ENCODE peak calls at places on chromosomes 7 and 10, in seven cellular contexts. One of them, this sample, is unnamed.

GRCh38 chr10:36542493-36542892 is 582.9 kb upstream of the ANKRD30A start:
- DNase-seq in IMR-90: no peak
- DNase-seq in A549: no peak
- DNase-seq in LNCaP clone FGC: no peak
- DNase-seq in mammary epithelial cell: no peak
- DNase-seq in fibroblast of mammary gland: peak
- DNase-seq in dorsolateral prefrontal cortex: no peak
- DNase-seq in this sample: no peak

GRCh38 chr7:25731035-25731880 is 420.7 kb upstream of the NFE2L3 start:
- DNase-seq in fibroblast of mammary gland: no peak
- DNase-seq in dorsolateral prefrontal cortex: no peak
- DNase-seq in mammary epithelial cell: no peak
- DNase-seq in LNCaP clone FGC: no peak
- DNase-seq in A549: no peak
- DNase-seq in IMR-90: no peak
- DNase-seq in this sample: no peak

GRCh38 chr10:49760789-49761188 is 1.3 kb downstream of the OGDHL start:
- DNase-seq in fibroblast of mammary gland: no peak
- DNase-seq in dorsolateral prefrontal cortex: peak
- DNase-seq in LNCaP clone FGC: no peak
- DNase-seq in A549: no peak
- DNase-seq in mammary epithelial cell: no peak
- DNase-seq in IMR-90: no peak
- DNase-seq in this sample: no peak

GRCh38 chr10:29315814-29316213 is 26.9 kb downstream of the LYZL1 start:
- DNase-seq in A549: no peak
- DNase-seq in fibroblast of mammary gland: no peak
- DNase-seq in IMR-90: no peak
- DNase-seq in dorsolateral prefrontal cortex: no peak
- DNase-seq in mammary epithelial cell: no peak
- DNase-seq in LNCaP clone FGC: no peak
- DNase-seq in this sample: no peak

GRCh38 chr10:106410331-106410730 is 754.2 kb downstream of the SORCS1 start:
- DNase-seq in dorsolateral prefrontal cortex: no peak
- DNase-seq in mammary epithelial cell: no peak
- DNase-seq in A549: no peak
- DNase-seq in fibroblast of mammary gland: peak
- DNase-seq in IMR-90: peak
- DNase-seq in LNCaP clone FGC: no peak
- DNase-seq in this sample: no peak

GRCh38 chr10:80608706-80609105 is 71.0 kb downstream of the SH2D4B start:
- DNase-seq in IMR-90: no peak
- DNase-seq in mammary epithelial cell: no peak
- DNase-seq in dorsolateral prefrontal cortex: no peak
- DNase-seq in fibroblast of mammary gland: no peak
- DNase-seq in LNCaP clone FGC: no peak
- DNase-seq in A549: no peak
- DNase-seq in this sample: no peak

GRCh38 chr7:145696071-145696470 is 420.5 kb upstream of the CNTNAP2 start:
- DNase-seq in LNCaP clone FGC: no peak
- DNase-seq in mammary epithelial cell: no peak
- DNase-seq in A549: no peak
- DNase-seq in fibroblast of mammary gland: no peak
- DNase-seq in dorsolateral prefrontal cortex: no peak
- DNase-seq in IMR-90: no peak
- DNase-seq in this sample: no peak

GRCh38 chr7:46054290-46054689 is 133.2 kb upstream of the IGFBP3 start:
- DNase-seq in mammary epithelial cell: no peak
- DNase-seq in fibroblast of mammary gland: no peak
- DNase-seq in A549: no peak
- DNase-seq in dorsolateral prefrontal cortex: no peak
- DNase-seq in LNCaP clone FGC: no peak
- DNase-seq in IMR-90: no peak
- DNase-seq in this sample: no peak

GRCh38 chr7:123500878-123501489 is 33.4 kb downstream of the IQUB start:
- DNase-seq in mammary epithelial cell: no peak
- DNase-seq in fibroblast of mammary gland: no peak
- DNase-seq in A549: no peak
- DNase-seq in LNCaP clone FGC: no peak
- DNase-seq in dorsolateral prefrontal cortex: no peak
- DNase-seq in IMR-90: no peak
- DNase-seq in this sample: no peak

GRCh38 chr10:234708-235406 is 99.6 kb downstream of the ZMYND11 start:
- DNase-seq in dorsolateral prefrontal cortex: no peak
- DNase-seq in A549: no peak
- DNase-seq in IMR-90: no peak
- DNase-seq in mammary epithelial cell: no peak
- DNase-seq in fibroblast of mammary gland: no peak
- DNase-seq in LNCaP clone FGC: peak
- DNase-seq in this sample: peak

GRCh38 chr7:96415293-96415940 is 93.5 kb upstream of the SLC25A13 start:
- DNase-seq in dorsolateral prefrontal cortex: no peak
- DNase-seq in fibroblast of mammary gland: no peak
- DNase-seq in LNCaP clone FGC: no peak
- DNase-seq in IMR-90: no peak
- DNase-seq in mammary epithelial cell: no peak
- DNase-seq in A549: no peak
- DNase-seq in this sample: no peak

GRCh38 chr7:96416599-96416998 is 94.7 kb upstream of the SLC25A13 start:
- DNase-seq in fibroblast of mammary gland: no peak
- DNase-seq in LNCaP clone FGC: no peak
- DNase-seq in dorsolateral prefrontal cortex: no peak
- DNase-seq in IMR-90: no peak
- DNase-seq in A549: no peak
- DNase-seq in mammary epithelial cell: no peak
- DNase-seq in this sample: no peak

GRCh38 chr7:96417784-96418183 is 95.9 kb upstream of the SLC25A13 start:
- DNase-seq in dorsolateral prefrontal cortex: no peak
- DNase-seq in LNCaP clone FGC: no peak
- DNase-seq in fibroblast of mammary gland: no peak
- DNase-seq in IMR-90: no peak
- DNase-seq in A549: no peak
- DNase-seq in mammary epithelial cell: no peak
- DNase-seq in this sample: no peak

GRCh38 chr7:96418600-96418999 is 96.7 kb upstream of the SLC25A13 start:
- DNase-seq in A549: no peak
- DNase-seq in fibroblast of mammary gland: no peak
- DNase-seq in mammary epithelial cell: no peak
- DNase-seq in IMR-90: no peak
- DNase-seq in dorsolateral prefrontal cortex: no peak
- DNase-seq in LNCaP clone FGC: no peak
- DNase-seq in this sample: no peak

DNA sequence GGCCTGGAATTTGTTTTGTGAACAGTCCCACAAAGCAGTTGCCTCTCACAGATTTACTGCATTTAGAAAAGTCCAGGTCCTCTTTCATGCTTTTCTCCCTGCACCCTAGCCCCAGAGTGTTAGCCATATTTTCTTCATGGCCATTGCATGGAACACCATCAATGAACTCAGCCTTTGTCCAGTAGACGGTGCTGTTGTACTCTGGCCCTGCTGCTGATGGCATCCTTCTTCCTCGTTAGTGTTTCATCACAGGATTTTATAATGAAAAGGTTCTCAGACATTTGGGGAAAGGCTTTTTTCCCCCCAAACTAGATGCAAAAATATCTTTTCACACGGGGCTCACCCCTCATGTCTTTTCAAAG is 93.0 kb upstream of the SLC25A13 start:
- DNase-seq in fibroblast of mammary gland: peak
- DNase-seq in dorsolateral prefrontal cortex: no peak
- DNase-seq in A549: no peak
- DNase-seq in mammary epithelial cell: peak
- DNase-seq in LNCaP clone FGC: peak
- DNase-seq in IMR-90: peak
- DNase-seq in this sample: no peak
- TF ChIP-seq CTCF in fibroblast of mammary gland: peak
- TF ChIP-seq CTCF in dorsolateral prefrontal cortex: peak
- TF ChIP-seq CTCF in A549: peak
- TF ChIP-seq CTCF in mammary epithelial cell: peak
- TF ChIP-seq CTCF in LNCaP clone FGC: peak
- TF ChIP-seq CTCF in IMR-90: peak
- TF ChIP-seq CTCF in this sample: peak

GRCh38 chr7:70614237-70614984 is 517.5 kb upstream of the GALNT17 start:
- DNase-seq in fibroblast of mammary gland: peak
- DNase-seq in IMR-90: peak
- DNase-seq in A549: no peak
- DNase-seq in mammary epithelial cell: peak
- DNase-seq in dorsolateral prefrontal cortex: peak
- DNase-seq in LNCaP clone FGC: peak
- DNase-seq in this sample: no peak
- H3K4me3 ChIP-seq in fibroblast of mammary gland: no peak
- H3K4me3 ChIP-seq in IMR-90: no peak
- H3K4me3 ChIP-seq in A549: no peak
- H3K4me3 ChIP-seq in mammary epithelial cell: peak
- H3K4me3 ChIP-seq in dorsolateral prefrontal cortex: peak
- H3K4me3 ChIP-seq in LNCaP clone FGC: no peak
- H3K4me3 ChIP-seq in this sample: no peak

DNA sequence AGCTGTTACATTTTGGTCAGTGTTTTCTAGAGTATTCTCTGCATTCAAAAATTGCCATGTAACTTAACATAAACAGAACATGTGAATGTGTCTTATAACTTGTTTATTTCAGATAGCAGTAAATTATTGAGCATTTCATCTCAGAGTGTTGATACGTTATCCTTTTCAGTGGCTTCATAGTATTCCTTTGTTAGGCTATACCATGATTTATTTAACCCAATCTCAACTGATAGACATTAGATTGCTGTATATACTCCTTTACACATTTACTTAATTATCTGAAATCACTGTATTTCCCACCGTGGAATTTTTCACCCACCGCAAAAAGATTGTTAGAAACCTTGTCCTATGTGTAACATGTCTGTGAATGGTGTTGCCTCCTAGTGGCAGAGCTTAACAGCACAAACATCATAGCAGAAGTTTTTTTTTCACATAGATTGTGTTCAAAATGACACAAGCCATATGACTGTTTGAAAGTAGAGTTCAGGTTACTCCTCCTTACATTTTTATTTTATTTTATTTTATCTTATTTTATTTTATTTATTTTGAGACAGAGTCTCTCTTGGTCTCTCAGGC is 21.4 kb downstream of the SLF2 start:
- DNase-seq in A549: no peak
- DNase-seq in LNCaP clone FGC: no peak
- DNase-seq in mammary epithelial cell: no peak
- DNase-seq in IMR-90: no peak
- DNase-seq in dorsolateral prefrontal cortex: no peak
- DNase-seq in fibroblast of mammary gland: peak
- DNase-seq in this sample: no peak
- TF ChIP-seq CTCF in A549: peak
- TF ChIP-seq CTCF in LNCaP clone FGC: peak
- TF ChIP-seq CTCF in mammary epithelial cell: peak
- TF ChIP-seq CTCF in IMR-90: peak
- TF ChIP-seq CTCF in dorsolateral prefrontal cortex: peak
- TF ChIP-seq CTCF in fibroblast of mammary gland: peak
- TF ChIP-seq CTCF in this sample: peak

GRCh38 chr7:101912711-101913110 is 95.3 kb downstream of the CUX1 start:
- DNase-seq in LNCaP clone FGC: no peak
- DNase-seq in mammary epithelial cell: no peak
- DNase-seq in fibroblast of mammary gland: peak
- DNase-seq in dorsolateral prefrontal cortex: peak
- DNase-seq in A549: no peak
- DNase-seq in IMR-90: peak
- DNase-seq in this sample: peak
- H3K4me3 ChIP-seq in LNCaP clone FGC: no peak
- H3K4me3 ChIP-seq in mammary epithelial cell: no peak
- H3K4me3 ChIP-seq in fibroblast of mammary gland: no peak
- H3K4me3 ChIP-seq in dorsolateral prefrontal cortex: peak
- H3K4me3 ChIP-seq in A549: no peak
- H3K4me3 ChIP-seq in IMR-90: no peak
- H3K4me3 ChIP-seq in this sample: peak

DNA sequence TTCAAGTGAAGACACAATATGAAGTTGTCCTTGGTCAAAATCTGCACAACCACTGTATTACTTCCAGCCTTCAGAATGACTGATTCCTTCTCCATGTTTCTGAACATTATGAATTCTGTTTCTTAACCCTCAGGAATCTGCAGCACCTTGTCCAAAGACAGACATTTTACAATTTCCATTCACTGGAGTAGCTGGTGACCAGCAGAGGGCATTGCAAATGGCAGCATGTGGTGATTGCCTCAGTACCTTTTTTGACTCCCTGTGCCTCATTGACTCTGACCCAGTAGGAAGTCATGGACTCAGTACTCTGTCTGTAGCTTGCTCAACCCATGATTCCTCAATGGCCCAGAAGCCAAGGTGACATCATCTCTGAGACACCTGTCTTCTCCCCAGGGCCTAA is 879 bp upstream of the VPS41 start:
- DNase-seq in mammary epithelial cell: no peak
- DNase-seq in A549: no peak
- DNase-seq in IMR-90: no peak
- DNase-seq in dorsolateral prefrontal cortex: no peak
- DNase-seq in LNCaP clone FGC: no peak
- DNase-seq in fibroblast of mammary gland: no peak
- DNase-seq in this sample: no peak
- TF ChIP-seq CTCF in mammary epithelial cell: no peak
- TF ChIP-seq CTCF in A549: no peak
- TF ChIP-seq CTCF in IMR-90: no peak
- TF ChIP-seq CTCF in dorsolateral prefrontal cortex: no peak
- TF ChIP-seq CTCF in LNCaP clone FGC: peak
- TF ChIP-seq CTCF in fibroblast of mammary gland: no peak
- TF ChIP-seq CTCF in this sample: peak

DNA sequence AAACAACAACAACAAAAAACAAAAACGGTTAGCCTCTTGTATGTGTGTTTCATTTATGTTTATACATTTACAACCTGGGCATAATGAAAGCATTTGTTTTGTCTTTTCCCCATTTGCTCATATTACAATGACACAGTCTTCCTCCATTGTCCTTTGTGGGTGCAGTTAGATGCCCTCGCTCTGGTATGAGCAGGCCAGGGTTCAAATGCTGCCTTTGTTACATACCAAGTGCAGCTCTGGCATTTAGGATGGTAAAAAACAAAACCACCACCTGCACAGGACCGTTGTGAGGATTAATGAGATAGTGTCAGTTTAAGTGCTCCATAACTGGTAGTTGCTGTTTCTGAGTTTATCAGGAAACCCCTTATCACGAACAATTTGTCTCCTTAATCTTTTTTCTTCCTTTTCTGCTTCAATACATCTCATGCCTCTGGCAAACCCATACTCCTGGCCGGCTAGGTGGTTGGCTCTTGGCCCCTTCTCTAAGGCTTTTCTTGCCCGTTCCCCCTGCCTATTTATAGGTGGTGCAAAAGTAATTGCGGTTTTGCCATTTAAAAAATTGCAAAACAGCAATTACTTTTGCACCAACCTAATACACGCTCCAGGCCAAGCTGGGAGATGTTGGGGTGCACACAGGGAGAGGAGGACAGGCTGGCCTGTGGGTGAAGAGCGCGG is 18.6 kb upstream of the TMEM225B start:
- DNase-seq in A549: no peak
- DNase-seq in mammary epithelial cell: no peak
- DNase-seq in dorsolateral prefrontal cortex: no peak
- DNase-seq in IMR-90: no peak
- DNase-seq in LNCaP clone FGC: no peak
- DNase-seq in fibroblast of mammary gland: no peak
- DNase-seq in this sample: no peak
- H3K4me3 ChIP-seq in A549: no peak
- H3K4me3 ChIP-seq in mammary epithelial cell: peak
- H3K4me3 ChIP-seq in dorsolateral prefrontal cortex: peak
- H3K4me3 ChIP-seq in IMR-90: peak
- H3K4me3 ChIP-seq in LNCaP clone FGC: no peak
- H3K4me3 ChIP-seq in fibroblast of mammary gland: peak
- H3K4me3 ChIP-seq in this sample: peak